ENCODE peak calls at places on chromosomes 3 and 15, in eight cellular contexts. G is uterus; U is A549; S is CD8-positive, alpha-beta T cell; J is kidney; W is PC-3; N is heart left ventricle; Z is adrenal gland. V is an unnamed sample. For H3K4me1, the result is how much of the 10 kb centered on the place peaks cover.

GRCh38 chr15:49847937-49848823 is 227.3 kb downstream of the DTWD1 start:
- DNase-seq in J (no peak), W (peak), S (no peak), Z (no peak), N (no peak), G (no peak), U (peak), V (no peak)

GRCh38 chr3:138434875-138435772 is 708 bp downstream of the ESYT3 start:
- DNase-seq in W (no peak), N (no peak), J (no peak), S (no peak), G (no peak), U (no peak), Z (no peak), V (no peak)

GRCh38 chr15:67146875-67147381 is 81.5 kb downstream of the SMAD3 start:
- DNase-seq in N (peak), S (no peak), Z (no peak), U (peak), W (peak), G (peak), J (no peak), V (peak)

GRCh38 chr3:48423241-48423882 is 6.5 kb downstream of the PLXNB1 start:
- DNase-seq in U (no peak), W (no peak), G (no peak), Z (no peak), J (no peak), S (no peak), N (no peak), V (no peak)

GRCh38 chr15:33941279-33942063 is 26.8 kb upstream of the CHRM5 start:
- DNase-seq in U (no peak), J (no peak), N (no peak), S (no peak), W (no peak), Z (no peak), G (no peak), V (no peak)

GRCh38 chr3:4231041-4231440 is 72.1 kb upstream of the SETMAR start:
- DNase-seq in U (no peak), S (no peak), N (no peak), Z (no peak), J (no peak), W (no peak), G (no peak), V (no peak)

GRCh38 chr3:53274938-53275666 is 19.3 kb upstream of the TKT start:
- DNase-seq in N (no peak), S (peak), G (no peak), J (no peak), U (no peak), Z (no peak), W (no peak), V (no peak)

GRCh38 chr3:49745986-49746385 is 22.2 kb upstream of the GMPPB start:
- DNase-seq in J (no peak), S (no peak), Z (no peak), W (peak), N (no peak), U (no peak), G (no peak), V (no peak)

GRCh38 chr3:64138046-64138445 is 87.2 kb downstream of the PRICKLE2 start:
- DNase-seq in N (no peak), G (no peak), W (no peak), Z (no peak), U (no peak), S (no peak), J (no peak), V (no peak)

GRCh38 chr15:35455201-35455600 is 90.8 kb downstream of the DPH6 start:
- DNase-seq in N (no peak), G (no peak), J (no peak), U (no peak), Z (no peak), S (no peak), W (no peak), V (no peak)

GRCh38 chr3:138409171-138409570 is 25.2 kb upstream of the ESYT3 start:
- DNase-seq in G (no peak), W (no peak), U (no peak), Z (no peak), S (no peak), N (no peak), J (no peak), V (no peak)

GRCh38 chr3:47007482-47008257 is 28.2 kb downstream of the NBEAL2 start:
- DNase-seq in W (no peak), J (peak), G (peak), U (no peak), S (no peak), Z (no peak), N (no peak), V (no peak)

GRCh38 chr3:171457263-171458055 is 2.7 kb downstream of the TNIK start:
- DNase-seq in Z (no peak), U (no peak), N (no peak), S (no peak), W (no peak), J (no peak), G (no peak), V (no peak)
- H3K4me1 ChIP-seq in Z (under half), U (under half), N (under half), S (under half), W (under half), J (under half), G (under half), V (under half)

GRCh38 chr3:159128628-159129027 is 326.8 kb downstream of the MFSD1 start:
- DNase-seq in N (no peak), J (no peak), W (peak), G (no peak), Z (no peak), S (no peak), U (no peak), V (no peak)

GRCh38 chr3:159127021-159127392 is 325.2 kb downstream of the MFSD1 start:
- DNase-seq in S (no peak), N (no peak), U (no peak), G (no peak), J (no peak), Z (no peak), W (no peak), V (no peak)

GRCh38 chr3:159131376-159131775 is 329.5 kb downstream of the MFSD1 start:
- DNase-seq in N (no peak), J (no peak), U (no peak), G (no peak), S (no peak), W (no peak), Z (no peak), V (no peak)

GRCh38 chr3:159126261-159127020 is 324.6 kb downstream of the MFSD1 start:
- DNase-seq in Z (no peak), W (peak), J (no peak), N (no peak), U (no peak), S (no peak), G (no peak), V (no peak)

GRCh38 chr3:159130108-159130507 is 328.3 kb downstream of the MFSD1 start:
- DNase-seq in G (no peak), S (no peak), U (no peak), N (no peak), W (peak), Z (peak), J (no peak), V (no peak)
- TF ChIP-seq CTCF in G (no peak), S (no peak), U (peak), N (no peak), W (peak), Z (no peak), J (no peak), V (no peak)

GRCh38 chr15:90881978-90882721 is 2.2 kb upstream of the FES start:
- DNase-seq in Z (no peak), U (no peak), G (no peak), S (no peak), J (peak), W (no peak), N (no peak), V (no peak)

GRCh38 chr15:90882781-90883525 is 1.4 kb upstream of the FES start:
- DNase-seq in U (no peak), S (no peak), W (no peak), Z (no peak), N (no peak), J (no peak), G (no peak), V (no peak)

GRCh38 chr15:90884719-90885431 is 571 bp downstream of the FES start:
- DNase-seq in Z (no peak), G (no peak), U (no peak), N (no peak), J (no peak), S (no peak), W (no peak), V (no peak)

GRCh38 chr15:90883971-90884718 is at the start of gene FES:
- DNase-seq in N (peak), Z (peak), U (no peak), G (peak), J (peak), S (no peak), W (no peak), V (peak)

DNA sequence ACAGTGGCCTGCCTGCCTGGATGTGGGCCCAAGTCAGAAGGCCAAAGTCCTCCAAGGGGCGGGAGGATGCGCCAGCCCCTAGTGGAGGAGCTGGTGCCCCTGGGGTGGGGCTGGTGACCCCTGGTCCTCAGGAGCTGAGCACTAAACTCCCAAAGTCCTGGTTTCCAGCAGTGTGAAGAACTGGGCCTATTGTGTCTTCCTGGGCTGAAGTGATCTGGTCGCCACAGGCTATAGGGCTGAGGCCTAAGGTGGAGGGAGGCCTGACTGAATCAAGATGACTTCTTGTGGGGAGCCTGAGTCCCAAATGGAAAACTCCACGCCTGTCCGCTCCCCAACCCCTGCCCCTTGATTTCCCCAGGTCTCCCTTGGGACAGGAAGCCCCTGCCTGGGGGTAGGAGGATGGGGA is 775 bp upstream of the FES start:
- DNase-seq in W (no peak), N (no peak), S (no peak), Z (no peak), G (no peak), U (no peak), J (no peak), V (no peak)
- H3K4me3 ChIP-seq in W (no peak), N (no peak), S (no peak), Z (no peak), G (peak), U (no peak), J (peak), V (no peak)

GRCh38 chr3:45551214-45552010 is 43.1 kb upstream of the LIMD1 start:
- DNase-seq in J (peak), U (no peak), G (peak), Z (peak), S (no peak), W (peak), N (peak), V (peak)
- H3K4me1 ChIP-seq in J (under half), U (under half), G (under half), Z (half or more), S (under half), W (half or more), N (under half), V (under half)

DNA sequence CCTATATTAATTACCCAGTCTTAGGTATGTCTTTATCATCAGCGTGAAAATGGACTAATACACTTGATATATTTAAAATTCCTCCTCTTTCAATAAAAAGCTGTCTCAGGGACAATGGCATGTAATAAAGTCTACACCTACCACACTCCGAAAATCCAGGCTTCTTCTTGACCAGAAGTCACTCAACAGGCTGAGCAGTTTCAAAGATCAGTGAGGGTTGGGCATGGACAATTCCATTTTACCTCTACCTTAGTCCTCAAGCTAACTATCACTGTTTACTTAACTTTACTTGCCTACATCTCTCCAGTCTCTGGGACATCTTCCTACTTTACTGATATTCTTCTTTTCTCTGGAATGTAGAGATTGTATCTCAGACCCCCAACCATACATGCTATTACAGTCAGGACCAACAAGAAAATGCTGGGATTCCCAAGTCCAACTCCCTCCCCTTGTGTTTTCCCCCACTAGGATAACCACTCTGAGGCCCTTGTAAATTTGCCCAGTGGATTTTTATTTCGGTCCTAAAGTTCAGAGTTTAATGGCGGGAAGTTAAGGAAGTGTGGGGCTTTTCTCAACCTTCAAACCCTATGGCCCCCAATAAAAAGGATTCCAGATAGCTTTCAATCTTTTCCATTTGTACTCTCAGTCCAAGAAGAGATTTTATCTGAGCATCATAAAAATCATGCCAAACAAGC is 137.1 kb upstream of the TSC22D2 start:
- DNase-seq in G (no peak), N (no peak), W (no peak), Z (no peak), J (no peak), U (no peak), S (no peak), V (no peak)
- TF ChIP-seq CTCF in G (no peak), N (no peak), W (no peak), Z (no peak), J (no peak), U (no peak), S (no peak), V (no peak)

GRCh38 chr3:71751602-71752001 is 2.1 kb upstream of the GPR27 start:
- DNase-seq in G (no peak), J (no peak), N (no peak), W (no peak), Z (no peak), U (no peak), S (no peak), V (no peak)

GRCh38 chr3:71759401-71759800 is 5.7 kb downstream of the GPR27 start:
- DNase-seq in J (no peak), G (no peak), S (no peak), U (no peak), W (no peak), N (no peak), Z (no peak), V (no peak)

GRCh38 chr3:71753716-71754609 is at the start of gene GPR27:
- DNase-seq in N (no peak), W (no peak), U (peak), Z (no peak), S (no peak), J (peak), G (no peak), V (no peak)

GRCh38 chr3:71752911-71753715 is 542 bp upstream of the GPR27 start:
- DNase-seq in G (no peak), S (no peak), U (no peak), N (no peak), J (peak), W (no peak), Z (no peak), V (no peak)

GRCh38 chr3:71754610-71755253 is 1.1 kb downstream of the GPR27 start:
- DNase-seq in J (no peak), G (no peak), W (no peak), Z (no peak), U (no peak), S (no peak), N (no peak), V (no peak)
- H3K4me3 ChIP-seq in J (no peak), G (peak), W (no peak), Z (no peak), U (peak), S (no peak), N (no peak), V (peak)